ENCODE peak calls at places on chromosomes 6 and 20, in six cellular contexts. N is left lung; I is cardiac fibroblast; Q is neural progenitor cell; G is CD8-positive, alpha-beta T cell; O is GM20000. U is an unnamed sample.

GRCh38 chr6:53651764-53652401 is 13.7 kb downstream of the KLHL31 start:
- DNase-seq in O (peak), I (peak), Q (peak), N (peak), G (peak), U (peak)

GRCh38 chr6:27592481-27593199 is 119.7 kb upstream of the ZNF184 start:
- DNase-seq in I (peak), Q (peak), G (no peak), O (peak), N (no peak), U (peak)

GRCh38 chr6:139016337-139017213 is 12.0 kb upstream of the ABRACL start:
- DNase-seq in G (no peak), I (peak), O (peak), Q (peak), N (no peak), U (no peak)

GRCh38 chr6:24191346-24191745 is 65.3 kb downstream of the NRSN1 start:
- DNase-seq in I (no peak), Q (no peak), O (no peak), N (no peak), G (no peak), U (no peak)

GRCh38 chr6:160088069-160088773 is 33.4 kb upstream of the SLC22A1 start:
- DNase-seq in O (no peak), I (peak), Q (peak), G (no peak), N (no peak), U (peak)

GRCh38 chr20:32752021-32752457 is 8.8 kb upstream of the COMMD7 start:
- DNase-seq in Q (no peak), G (no peak), N (no peak), I (no peak), O (no peak), U (no peak)

GRCh38 chr6:136762022-136762975 is 30.0 kb downstream of the MAP3K5 start:
- DNase-seq in G (no peak), Q (no peak), I (no peak), N (no peak), O (no peak), U (no peak)

GRCh38 chr6:154951400-154952200 is 43.5 kb upstream of the TIAM2 start:
- DNase-seq in G (no peak), O (peak), Q (no peak), I (no peak), N (no peak), U (no peak)

GRCh38 chr20:35462351-35462750 is 7.0 kb downstream of the CEP250 start:
- DNase-seq in N (no peak), G (no peak), I (no peak), Q (no peak), O (no peak), U (peak)

GRCh38 chr20:49924247-49924646 is 8.9 kb upstream of the SPATA2 start:
- DNase-seq in I (no peak), G (no peak), O (no peak), Q (no peak), N (peak), U (no peak)

GRCh38 chr6:129211626-129212025 is 328.7 kb downstream of the LAMA2 start:
- DNase-seq in I (no peak), Q (peak), G (no peak), N (no peak), O (no peak), U (no peak)

GRCh38 chr20:57840504-57841296 is 130.9 kb upstream of the PMEPA1 start:
- DNase-seq in I (no peak), N (no peak), G (no peak), O (no peak), Q (no peak), U (no peak)

GRCh38 chr20:20519269-20519668 is 151.4 kb downstream of the INSM1 start:
- DNase-seq in O (no peak), Q (no peak), N (no peak), I (no peak), G (no peak), U (no peak)

GRCh38 chr6:34246563-34247391 is 2.0 kb downstream of the SMIM29 start:
- DNase-seq in O (peak), I (peak), Q (peak), N (no peak), G (peak), U (peak)

DNA sequence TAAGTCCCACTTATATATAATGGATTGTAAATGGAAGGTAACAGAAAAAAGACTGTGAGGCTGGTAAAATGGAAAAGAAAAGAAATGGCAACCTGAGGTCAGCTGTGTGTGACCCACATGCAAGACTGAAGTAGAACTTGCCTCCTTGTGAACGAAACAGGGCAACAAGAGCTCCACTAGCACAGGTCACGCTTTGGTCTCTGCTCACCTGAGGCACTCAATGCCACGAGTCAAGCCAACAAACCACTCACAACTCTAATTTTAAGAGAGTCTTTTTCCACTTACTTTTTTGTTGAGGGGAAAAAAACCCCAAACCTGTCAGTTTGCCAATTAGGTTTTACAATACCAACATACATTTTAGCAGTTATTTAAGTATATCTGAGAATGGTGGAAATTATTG is 65.2 kb downstream of the PDE10A start:
- DNase-seq in G (no peak), I (no peak), N (no peak), Q (no peak), O (no peak), U (no peak)
- TF ChIP-seq CTCF in G (no peak), I (no peak), N (no peak), Q (no peak), O (no peak), U (no peak)

GRCh38 chr6:10414766-10415592 is at the start of gene TFAP2A:
- DNase-seq in G (no peak), I (peak), O (no peak), Q (peak), N (no peak), U (no peak)
- TF ChIP-seq CTCF in G (no peak), I (no peak), O (no peak), Q (peak), N (no peak), U (no peak)

GRCh38 chr20:11212288-11212687 is 538.5 kb upstream of the JAG1 start:
- DNase-seq in Q (no peak), G (no peak), O (no peak), N (no peak), I (no peak), U (no peak)
- TF ChIP-seq CTCF in Q (no peak), G (no peak), O (no peak), N (no peak), I (no peak), U (no peak)

DNA sequence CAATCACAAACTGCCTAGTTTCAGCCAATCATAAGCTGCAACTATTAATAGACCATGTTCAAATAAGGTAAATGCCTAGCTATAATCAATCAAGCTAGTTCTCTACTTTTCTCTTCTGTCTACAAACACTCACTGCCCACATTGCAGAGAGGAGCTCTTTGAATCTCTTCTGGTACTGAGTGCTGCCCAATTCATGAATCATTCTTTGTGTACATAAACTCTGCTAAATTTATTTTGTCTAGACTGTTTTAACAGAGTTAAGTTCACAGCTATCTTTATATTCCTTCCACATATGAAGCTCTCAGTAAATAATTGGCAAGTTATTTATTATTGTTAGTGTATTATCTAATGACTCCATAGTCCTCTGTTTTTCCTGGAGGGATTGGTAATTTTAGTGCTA is 411.0 kb downstream of the EPHA7 start:
- DNase-seq in O (no peak), I (no peak), G (no peak), N (no peak), Q (no peak), U (no peak)
- TF ChIP-seq CTCF in O (no peak), I (no peak), G (no peak), N (no peak), Q (no peak), U (no peak)

DNA sequence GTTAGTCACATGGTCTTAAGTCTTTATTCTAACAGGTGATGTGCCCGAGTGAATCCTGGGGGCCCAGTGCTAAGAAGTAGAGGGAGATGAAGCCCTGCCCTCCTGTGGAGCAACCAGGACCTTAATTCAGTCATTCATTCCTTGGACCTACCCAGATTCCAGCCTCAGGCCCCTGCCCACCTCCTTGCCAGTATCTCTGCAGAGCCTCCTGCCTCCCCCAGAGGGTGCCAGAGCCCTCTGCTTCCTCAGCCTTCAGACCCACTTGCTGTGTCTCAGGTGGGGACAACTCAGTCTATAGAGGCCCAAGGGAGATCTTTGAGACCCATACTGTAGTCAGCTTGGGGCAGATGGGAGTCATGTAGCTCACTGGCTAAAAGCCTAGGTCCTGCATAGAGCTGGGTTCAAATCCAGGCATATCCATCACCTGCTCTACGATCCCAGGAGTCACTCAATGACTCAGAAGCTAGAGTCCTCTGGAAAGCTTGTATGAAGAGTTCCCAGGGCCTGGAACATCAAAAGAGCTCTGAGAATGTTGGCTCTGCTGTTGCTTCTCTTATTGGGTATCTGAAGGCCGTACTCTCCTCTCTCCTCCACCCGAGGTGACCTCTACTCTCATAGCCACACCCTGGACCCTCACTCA is 3.9 kb upstream of the SIGLEC1 start:
- DNase-seq in O (peak), N (no peak), Q (peak), I (peak), G (no peak), U (peak)
- TF ChIP-seq CTCF in O (peak), N (peak), Q (peak), I (peak), G (peak), U (peak)

GRCh38 chr6:52125572-52125971 is 38.2 kb upstream of the PKHD1 start:
- DNase-seq in N (no peak), I (no peak), G (no peak), O (no peak), Q (no peak), U (no peak)
- TF ChIP-seq CTCF in N (no peak), I (no peak), G (no peak), O (no peak), Q (no peak), U (no peak)

DNA sequence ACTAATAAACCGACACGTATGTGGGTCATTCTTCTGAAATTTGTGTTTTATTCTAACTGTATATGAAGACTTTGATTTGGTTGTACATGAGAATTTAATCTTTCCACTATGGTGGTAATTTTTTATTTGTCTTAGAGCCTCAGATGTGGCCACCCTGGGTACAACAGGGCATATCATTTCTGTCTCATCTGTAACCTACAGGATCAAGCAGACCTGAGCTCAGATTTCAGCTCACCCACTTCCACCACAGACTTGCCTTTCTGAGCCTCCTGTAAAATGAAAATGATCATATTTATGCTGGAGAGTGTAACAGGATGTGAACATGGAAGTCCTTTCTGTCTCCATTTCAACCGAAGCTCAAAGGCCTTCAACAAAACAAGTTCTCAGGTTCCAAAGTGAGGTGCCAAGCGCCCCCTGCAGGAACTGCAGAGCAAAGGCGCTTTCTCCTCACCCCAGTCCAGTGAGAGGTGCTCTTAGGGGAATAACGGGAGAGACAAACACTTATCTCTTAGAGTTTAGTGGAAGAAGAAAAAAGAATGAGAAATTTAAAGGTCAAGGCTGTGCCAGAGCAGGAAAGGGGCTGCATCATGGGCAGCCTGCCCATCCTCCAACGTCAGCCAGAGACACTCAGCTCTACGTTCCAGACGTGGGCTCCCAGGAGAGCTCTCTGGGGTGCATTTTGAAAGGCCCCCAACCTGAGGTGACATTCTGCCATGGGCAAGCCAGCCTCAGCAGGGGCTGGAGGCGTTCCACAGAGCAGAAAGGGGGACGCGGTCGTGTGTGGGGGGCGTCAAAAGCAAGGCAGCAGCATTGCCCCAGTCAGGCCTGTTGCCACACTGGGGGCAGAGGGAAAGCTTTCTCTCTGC is 23.1 kb upstream of the CD24 start:
- DNase-seq in G (peak), I (peak), N (peak), Q (peak), O (peak), U (peak)
- TF ChIP-seq CTCF in G (peak), I (peak), N (peak), Q (peak), O (peak), U (peak)

GRCh38 chr20:45291526-45291925 is 15.1 kb upstream of the RBPJL start:
- DNase-seq in O (no peak), Q (no peak), I (no peak), G (no peak), N (no peak), U (no peak)

GRCh38 chr20:45290677-45291355 is 15.8 kb upstream of the RBPJL start:
- DNase-seq in O (peak), G (peak), Q (peak), N (peak), I (peak), U (peak)

GRCh38 chr20:45288376-45288775 is 18.3 kb upstream of the RBPJL start:
- DNase-seq in N (no peak), O (no peak), Q (no peak), G (no peak), I (no peak), U (no peak)

GRCh38 chr20:45288860-45289259 is 17.8 kb upstream of the RBPJL start:
- DNase-seq in O (no peak), G (no peak), Q (no peak), I (no peak), N (no peak), U (no peak)

GRCh38 chr20:45289942-45290676 is 16.5 kb upstream of the RBPJL start:
- DNase-seq in I (no peak), Q (no peak), G (no peak), N (no peak), O (no peak), U (no peak)
- TF ChIP-seq CTCF in I (no peak), Q (no peak), G (no peak), N (no peak), O (no peak), U (no peak)